ENCODE peak calls at places on chromosome 4, in ten cellular contexts. K is mucosa of gallbladder; J is stimulated activated naive CD8-positive, alpha-beta T cell treated with anti-CD3 and anti-CD28 coated beads, Interleukin-15, Interleukin-2, amounts not matched to agents 100 U/mL and 50 U/mL, for 24 hours; V is activated CD8-positive, alpha-beta memory T cell treated with anti-CD3 and anti-CD28 coated beads for 48 hours; G is activated CD4-positive, alpha-beta T cell treated with anti-CD3 and anti-CD28 coated beads for 4 hours; M is stimulated activated CD4-positive, alpha-beta T cell treated with anti-CD3 and anti-CD28 coated beads, Interleukin-1b, Interleukin-23, amount 100 ng/mL, for 4 hours; A is glomerular endothelial cell; N is T-helper 2 cell; F is uterus; D is ACHN. B is an unnamed sample.

GRCh38 chr4:78520808-78521226 is 30.8 kb upstream of the ANXA3 start:
- DNase-seq in J (no peak), N (no peak), F (no peak), G (no peak), M (no peak), V (no peak), A (no peak), K (no peak), D (no peak), B (no peak)

GRCh38 chr4:164204434-164204833 is 549.5 kb upstream of the SMIM31 start:
- DNase-seq in D (peak; percentile 97), G (no peak), K (no peak), J (no peak), M (no peak), V (no peak), N (no peak), F (no peak), A (peak; percentile 23), B (no peak)

GRCh38 chr4:175103403-175103802 is 185.2 kb downstream of the ADAM29 start:
- DNase-seq in K (no peak), M (no peak), J (no peak), F (no peak), D (no peak), A (no peak), G (no peak), N (no peak), V (no peak), B (no peak)

GRCh38 chr4:124432500-124432899 is 280.0 kb downstream of the ANKRD50 start:
- DNase-seq in D (no peak), M (no peak), J (no peak), K (no peak), F (no peak), V (no peak), A (peak; percentile 83), G (no peak), N (no peak), B (no peak)

GRCh38 chr4:54566608-54567007 is 91.1 kb upstream of the KIT start:
- DNase-seq in A (no peak), J (no peak), K (no peak), N (no peak), V (no peak), G (no peak), F (no peak), D (no peak), M (no peak), B (no peak)

GRCh38 chr4:176185068-176185467 is 10.3 kb downstream of the SPATA4 start:
- DNase-seq in A (no peak), G (no peak), V (no peak), M (no peak), N (no peak), F (no peak), J (no peak), D (no peak), K (no peak), B (no peak)

GRCh38 chr4:4867745-4868505 is 8.5 kb downstream of the MSX1 start:
- DNase-seq in K (no peak), J (no peak), V (no peak), F (no peak), G (no peak), N (no peak), M (no peak), A (no peak), D (no peak), B (no peak)

GRCh38 chr4:155319506-155319905 is 57.3 kb downstream of the MAP9 start:
- DNase-seq in K (no peak), M (no peak), J (no peak), G (no peak), V (no peak), A (no peak), D (no peak), N (no peak), F (no peak), B (no peak)

GRCh38 chr4:57190651-57191481 is 80.7 kb upstream of the IGFBP7 start:
- DNase-seq in K (no peak), N (no peak), G (no peak), F (no peak), J (peak; percentile 43), V (no peak), M (no peak), D (peak; percentile 43), A (no peak), B (no peak)

GRCh38 chr4:152165146-152165545 is 370.7 kb downstream of the FBXW7 start:
- DNase-seq in J (no peak), D (no peak), A (no peak), V (no peak), K (no peak), N (no peak), F (no peak), M (no peak), G (no peak), B (no peak)

GRCh38 chr4:157918036-157918832 is 254.6 kb downstream of the GASK1B start:
- DNase-seq in F (no peak), N (no peak), V (no peak), K (no peak), A (no peak), M (no peak), J (no peak), D (peak; percentile 42), G (no peak), B (no peak)

GRCh38 chr4:86441175-86441960 is 81.5 kb upstream of the MAPK10 start:
- DNase-seq in N (no peak), A (no peak), D (peak; percentile 89), M (no peak), F (no peak), G (no peak), K (no peak), V (no peak), J (no peak), B (no peak)

GRCh38 chr4:128427832-128428366 is 140.3 kb upstream of the PGRMC2 start:
- DNase-seq in A (peak; percentile 20), J (no peak), V (no peak), M (no peak), K (peak; percentile 59), D (peak; percentile 93), F (no peak), N (no peak), G (no peak), B (peak; percentile 50)

GRCh38 chr4:150224896-150225591 is 146.8 kb downstream of the DCLK2 start:
- DNase-seq in N (no peak), J (no peak), V (no peak), G (no peak), M (no peak), D (no peak), K (no peak), A (no peak), F (no peak), B (no peak)

GRCh38 chr4:110621839-110622751 is 782 bp downstream of the PITX2 start:
- DNase-seq in F (no peak), G (no peak), V (no peak), M (no peak), K (no peak), N (no peak), D (no peak), A (no peak), J (no peak), B (no peak)

GRCh38 chr4:120071192-120071795 is 4.6 kb upstream of the MAD2L1 start:
- DNase-seq in V (no peak), K (peak; percentile 33), A (no peak), F (no peak), N (peak; percentile 16), J (peak; percentile 26), M (peak; percentile 15), G (peak; percentile 34), D (peak; percentile 65), B (no peak)

B was measured in ureter.